ENCODE peak calls at places on chromosomes 3 and 15, in eight cellular contexts. E, T, S, N, F, R, M and L are unnamed samples.

GRCh38 chr3:106029941-106030619 is 161.3 kb upstream of the CBLB start:
- DNase-seq in E (peak; percentile 11), T (no peak), S (no peak), N (no peak), F (no peak), R (no peak), M (no peak), L (no peak)

GRCh38 chr3:122598556-122598955 is 21.1 kb downstream of the PARP15 start:
- DNase-seq in E (no peak), T (no peak), S (no peak), N (no peak), F (no peak), R (no peak), M (no peak), L (no peak)

GRCh38 chr15:52730163-52730562 is 51.0 kb upstream of the ATOSA start:
- DNase-seq in E (no peak), T (peak; percentile 22), S (peak; percentile 70), N (no peak), F (no peak), R (no peak), M (no peak), L (no peak)

GRCh38 chr15:50256188-50257041 is 9.1 kb downstream of the HDC start:
- DNase-seq in E (peak; percentile 68), T (no peak), S (peak; percentile 77), N (no peak), F (no peak), R (no peak), M (no peak), L (no peak)

GRCh38 chr3:31448035-31448881 is 84.5 kb upstream of the STT3B start:
- DNase-seq in E (peak; percentile 14), T (no peak), S (peak; percentile 10), N (no peak), F (no peak), R (no peak), M (no peak), L (no peak)

GRCh38 chr3:63458405-63458804 is 180.3 kb downstream of the SYNPR start:
- DNase-seq in E (no peak), T (no peak), S (no peak), N (no peak), F (no peak), R (no peak), M (no peak), L (no peak)

GRCh38 chr3:49769516-49769915 is 16.8 kb downstream of the IP6K1 start:
- DNase-seq in E (no peak), T (no peak), S (no peak), N (no peak), F (no peak), R (no peak), M (no peak), L (no peak)

GRCh38 chr15:36415643-36416042 is 163.8 kb upstream of the CDIN1 start:
- DNase-seq in E (peak; percentile 52), T (no peak), S (peak; percentile 48), N (peak; percentile 72), F (no peak), R (no peak), M (no peak), L (no peak)

GRCh38 chr3:49841126-49841525 is 15.2 kb downstream of the TRAIP start:
- DNase-seq in E (peak; percentile 15), T (no peak), S (peak; percentile 24), N (no peak), F (no peak), R (no peak), M (no peak), L (no peak)

GRCh38 chr15:30984118-30984517 is 7.3 kb downstream of the MTMR10 start:
- DNase-seq in E (no peak), T (no peak), S (no peak), N (no peak), F (no peak), R (no peak), M (no peak), L (no peak)

GRCh38 chr3:61813656-61814055 is 252.3 kb downstream of the PTPRG start:
- DNase-seq in E (no peak), T (no peak), S (no peak), N (no peak), F (no peak), R (no peak), M (no peak), L (no peak)

GRCh38 chr15:25372298-25372697 is 66.5 kb downstream of the UBE3A start:
- DNase-seq in E (peak; percentile 40), T (no peak), S (peak; percentile 43), N (no peak), F (no peak), R (no peak), M (no peak), L (no peak)

GRCh38 chr3:53890726-53891499 is 746 bp downstream of the SELENOK start:
- DNase-seq in E (peak; percentile 33), T (no peak), S (peak; percentile 28), N (no peak), F (peak; percentile 34), R (peak; percentile 13), M (no peak), L (no peak)

GRCh38 chr3:135310317-135310716 is 515.3 kb downstream of the EPHB1 start:
- DNase-seq in E (no peak), T (peak; percentile 16), S (peak; percentile 4), N (no peak), F (no peak), R (no peak), M (no peak), L (no peak)

GRCh38 chr3:188888321-188889056 is 283.3 kb upstream of the TPRG1 start:
- DNase-seq in E (no peak), T (no peak), S (no peak), N (no peak), F (no peak), R (no peak), M (no peak), L (no peak)

GRCh38 chr3:11464356-11464755 is 179.4 kb downstream of the VGLL4 start:
- DNase-seq in E (no peak), T (no peak), S (no peak), N (no peak), F (no peak), R (no peak), M (no peak), L (no peak)